ENCODE peak calls at places on chromosomes 6 and 20, in ten cellular contexts. I is kidney epithelial cell; F is osteocyte; K is HFFc6; L is stimulated activated CD8-positive, alpha-beta memory T cell treated with anti-CD3 and anti-CD28 coated beads, Interleukin-7, amount 100 ng/mL, for 4 hours; T is nephron progenitor cell; Z is activated CD4-positive, alpha-beta T cell treated with anti-CD3 and anti-CD28 coated beads, Interleukin-2, amount 10 ng/mL, durations not matched to agents 7 days and 5 days; E is Calu3; S is adrenal gland; D is lower lobe of right lung. C is an unnamed sample.

GRCh38 chr6:41174610-41175009 is 11.7 kb upstream of the TREM2 start:
- DNase-seq in F (no peak), L (no peak), Z (no peak), E (no peak), D (no peak), I (no peak), T (no peak), S (no peak), K (no peak), C (no peak)

GRCh38 chr6:105596284-105596755 is 193.4 kb upstream of the PREP start:
- DNase-seq in S (no peak), D (no peak), I (peak; percentile 96), F (no peak), K (peak; percentile 98), L (no peak), Z (no peak), E (peak; percentile 38), T (no peak), C (no peak)

GRCh38 chr6:97437087-97437486 is 154.1 kb upstream of the MMS22L start:
- DNase-seq in Z (no peak), I (no peak), D (no peak), K (peak; percentile 17), T (no peak), F (no peak), S (no peak), L (no peak), E (no peak), C (peak; percentile 19)

GRCh38 chr20:10789386-10789785 is 115.6 kb upstream of the JAG1 start:
- DNase-seq in T (no peak), I (no peak), F (no peak), D (no peak), L (no peak), Z (no peak), E (no peak), K (no peak), S (no peak), C (no peak)

GRCh38 chr6:109075934-109076333 is 18.7 kb downstream of the SESN1 start:
- DNase-seq in T (no peak), F (no peak), D (no peak), L (no peak), I (no peak), Z (no peak), S (no peak), E (no peak), K (peak; percentile 73), C (no peak)

GRCh38 chr20:36501367-36502006 is 39.8 kb upstream of the MYL9 start:
- DNase-seq in Z (no peak), D (no peak), L (no peak), I (no peak), E (no peak), F (no peak), K (no peak), T (no peak), S (peak; percentile 10), C (no peak)

GRCh38 chr20:24721891-24722530 is 227.1 kb upstream of the CST7 start:
- DNase-seq in L (no peak), E (no peak), D (no peak), F (peak; percentile 36), S (no peak), I (no peak), K (no peak), T (no peak), Z (no peak), C (no peak)

GRCh38 chr6:167210375-167211295 is 52.9 kb upstream of the GPR31 start:
- DNase-seq in K (no peak), E (no peak), Z (no peak), T (peak; percentile 29), F (no peak), S (no peak), D (no peak), L (no peak), I (no peak), C (no peak)

GRCh38 chr6:43455034-43455747 is at the start of gene DLK2:
- DNase-seq in S (no peak), T (peak; percentile 52), E (peak; percentile 49), I (no peak), Z (peak; percentile 12), K (no peak), D (no peak), F (no peak), L (peak; percentile 22), C (no peak)

GRCh38 chr20:43138061-43138860 is 51.4 kb downstream of the PTPRT start:
- DNase-seq in S (no peak), F (no peak), L (no peak), D (no peak), I (no peak), Z (no peak), T (no peak), E (peak; percentile 78), K (no peak), C (no peak)

GRCh38 chr6:11804135-11804534 is 25.5 kb upstream of the ADTRP start:
- DNase-seq in F (no peak), I (no peak), K (no peak), S (no peak), T (no peak), L (no peak), E (no peak), D (no peak), Z (no peak), C (no peak)

GRCh38 chr20:53494753-53495152 is 98.9 kb downstream of the ZNF217 start:
- DNase-seq in L (no peak), D (no peak), T (no peak), S (no peak), F (no peak), Z (no peak), E (no peak), K (no peak), I (no peak), C (no peak)

GRCh38 chr6:116313377-116313776 is 33.6 kb upstream of the TSPYL1 start:
- DNase-seq in L (no peak), S (no peak), Z (no peak), K (peak; percentile 15), T (no peak), F (no peak), E (no peak), I (no peak), D (no peak), C (no peak)

GRCh38 chr6:148508401-148509151 is 165.9 kb downstream of the SASH1 start:
- DNase-seq in T (no peak), K (peak; percentile 85), S (no peak), I (no peak), Z (no peak), L (no peak), F (no peak), E (no peak), D (no peak), C (no peak)

GRCh38 chr6:7142228-7142801 is 34.6 kb downstream of the RREB1 start:
- DNase-seq in Z (no peak), F (peak; percentile 66), T (no peak), D (no peak), S (no peak), E (no peak), K (no peak), I (no peak), L (no peak), C (no peak)

GRCh38 chr20:10466325-10466724 is 31.2 kb downstream of the SLX4IP start:
- DNase-seq in T (peak; percentile 30), L (no peak), F (no peak), I (no peak), E (no peak), D (no peak), K (no peak), S (no peak), Z (no peak), C (no peak)

GRCh38 chr6:24658573-24659511 is 7.9 kb downstream of the TDP2 start:
- DNase-seq in Z (no peak), I (no peak), E (peak; percentile 33), S (no peak), D (no peak), T (no peak), K (peak; percentile 64), L (no peak), F (no peak), C (no peak)

GRCh38 chr20:49704932-49705336 is 8.7 kb downstream of the B4GALT5 start:
- DNase-seq in S (no peak), L (no peak), F (no peak), I (no peak), D (no peak), Z (no peak), E (no peak), K (no peak), T (no peak), C (no peak)

GRCh38 chr6:134525190-134525868 is 207.4 kb upstream of the SGK1 start:
- DNase-seq in L (no peak), Z (no peak), K (no peak), E (no peak), I (no peak), D (no peak), F (no peak), S (no peak), T (no peak), C (no peak)